ENCODE peak calls at places on chromosome 7, in four cellular contexts. A is cardiac muscle cell, R is Calu3, C is lung. K is an unnamed sample.

GRCh38 chr7:140007051-140007690 is 55.6 kb downstream of the PARP12 start:
- DNase-seq in A (no peak), R (no peak), C (no peak), K (no peak)

GRCh38 chr7:55458351-55458750 is 93.2 kb downstream of the LANCL2 start:
- DNase-seq in C (no peak), A (no peak), R (no peak), K (no peak)

GRCh38 chr7:31776616-31777015 is 89.6 kb downstream of the PPP1R17 start:
- DNase-seq in C (no peak), A (no peak), R (no peak), K (no peak)

GRCh38 chr7:153407291-153408046 is 644.7 kb upstream of the DPP6 start:
- DNase-seq in C (no peak), A (no peak), R (no peak), K (no peak)

GRCh38 chr7:123343611-123344010 is 143.8 kb upstream of the SLC13A1 start:
- DNase-seq in R (no peak), A (no peak), C (no peak), K (no peak)

GRCh38 chr7:12674053-12674452 is 13.4 kb upstream of the ARL4A start:
- DNase-seq in R (no peak), A (no peak), C (no peak), K (no peak)

GRCh38 chr7:73626814-73627213 is 2.5 kb upstream of the MLXIPL start:
- DNase-seq in R (no peak), A (no peak), C (no peak), K (no peak)

GRCh38 chr7:105639677-105640493 is 58.6 kb upstream of the EFCAB10 start:
- DNase-seq in R (no peak), A (peak), C (no peak), K (no peak)

GRCh38 chr7:120216947-120217346 is 56.0 kb upstream of the KCND2 start:
- DNase-seq in C (no peak), R (no peak), A (no peak), K (no peak)

GRCh38 chr7:146090023-146090645 is 26.5 kb upstream of the CNTNAP2 start:
- DNase-seq in C (no peak), R (peak), A (peak), K (peak)

GRCh38 chr7:12638851-12639467 is 48.5 kb upstream of the ARL4A start:
- DNase-seq in C (no peak), R (no peak), A (peak), K (peak)

GRCh38 chr7:112080974-112081373 is 125.2 kb downstream of the DOCK4 start:
- DNase-seq in R (no peak), C (peak), A (no peak), K (no peak)

GRCh38 chr7:129993275-129993674 is 40.5 kb upstream of the UBE2H start:
- DNase-seq in A (no peak), R (no peak), C (no peak), K (no peak)

GRCh38 chr7:4230352-4230751 is 451.7 kb upstream of the FOXK1 start:
- DNase-seq in C (no peak), R (no peak), A (no peak), K (no peak)

GRCh38 chr7:4221043-4221442 is 461.1 kb upstream of the FOXK1 start:
- DNase-seq in R (no peak), A (no peak), C (no peak), K (no peak)

GRCh38 chr7:4227105-4228010 is 454.7 kb upstream of the FOXK1 start:
- DNase-seq in A (no peak), C (no peak), R (no peak), K (no peak)

GRCh38 chr7:4225352-4225751 is 456.7 kb upstream of the FOXK1 start:
- DNase-seq in A (no peak), C (peak), R (no peak), K (no peak)

GRCh38 chr7:4226166-4226857 is 455.8 kb upstream of the FOXK1 start:
- DNase-seq in A (no peak), C (no peak), R (no peak), K (no peak)
- TF ChIP-seq CTCF in A (no peak), C (no peak), R (no peak), K (no peak)

DNA sequence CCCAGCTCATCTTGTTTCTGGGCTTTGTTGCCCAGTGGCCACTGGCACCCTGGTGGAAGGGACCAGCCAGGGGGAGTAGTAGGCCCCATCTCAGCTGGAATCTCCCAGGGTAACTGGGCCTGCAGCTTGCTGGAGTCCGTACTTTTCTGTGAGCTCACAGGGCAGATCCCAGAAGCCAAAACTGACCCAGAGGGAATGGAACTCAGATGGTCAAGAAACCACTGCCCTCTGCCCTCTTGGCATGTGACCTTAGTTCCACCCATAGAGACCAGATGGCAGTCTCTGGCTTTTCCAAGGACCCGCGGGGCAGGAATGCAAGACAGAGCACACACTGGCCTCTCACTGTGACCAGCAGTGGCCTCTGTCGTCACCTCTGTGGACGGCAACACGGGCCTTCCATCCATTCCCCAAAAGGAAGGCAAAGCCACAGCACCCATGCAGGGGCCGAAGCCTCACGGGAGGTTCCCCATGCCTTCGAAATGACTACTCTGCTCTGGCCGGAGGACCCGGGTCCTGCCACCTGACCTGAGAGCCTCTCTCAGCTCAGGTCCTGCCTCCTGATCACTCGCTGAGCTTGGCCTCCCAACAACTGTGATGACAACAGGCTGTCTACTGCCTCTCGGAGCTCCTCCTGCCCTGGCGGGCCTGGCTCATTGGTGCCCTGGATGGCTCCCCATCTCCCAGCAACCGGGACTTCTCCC is 30.0 kb downstream of the MYL10 start:
- DNase-seq in R (no peak), C (no peak), A (peak), K (no peak)
- TF ChIP-seq CTCF in R (no peak), C (no peak), A (no peak), K (no peak)

GRCh38 chr7:104272767-104273384 is 55.5 kb upstream of the LHFPL3 start:
- DNase-seq in A (peak), R (peak), C (no peak), K (peak)
- TF ChIP-seq CTCF in A (peak), R (peak), C (no peak), K (no peak)

GRCh38 chr7:2452074-2452507 is 24.1 kb downstream of the GRIFIN start:
- DNase-seq in R (peak), C (no peak), A (no peak), K (peak)
- TF ChIP-seq CTCF in R (no peak), C (no peak), A (no peak), K (no peak)

GRCh38 chr7:23013715-23014649 is at the start of gene HYCC1:
- DNase-seq in C (peak), R (peak), A (peak), K (peak)
- TF ChIP-seq CTCF in C (peak), R (peak), A (peak), K (peak)

DNA sequence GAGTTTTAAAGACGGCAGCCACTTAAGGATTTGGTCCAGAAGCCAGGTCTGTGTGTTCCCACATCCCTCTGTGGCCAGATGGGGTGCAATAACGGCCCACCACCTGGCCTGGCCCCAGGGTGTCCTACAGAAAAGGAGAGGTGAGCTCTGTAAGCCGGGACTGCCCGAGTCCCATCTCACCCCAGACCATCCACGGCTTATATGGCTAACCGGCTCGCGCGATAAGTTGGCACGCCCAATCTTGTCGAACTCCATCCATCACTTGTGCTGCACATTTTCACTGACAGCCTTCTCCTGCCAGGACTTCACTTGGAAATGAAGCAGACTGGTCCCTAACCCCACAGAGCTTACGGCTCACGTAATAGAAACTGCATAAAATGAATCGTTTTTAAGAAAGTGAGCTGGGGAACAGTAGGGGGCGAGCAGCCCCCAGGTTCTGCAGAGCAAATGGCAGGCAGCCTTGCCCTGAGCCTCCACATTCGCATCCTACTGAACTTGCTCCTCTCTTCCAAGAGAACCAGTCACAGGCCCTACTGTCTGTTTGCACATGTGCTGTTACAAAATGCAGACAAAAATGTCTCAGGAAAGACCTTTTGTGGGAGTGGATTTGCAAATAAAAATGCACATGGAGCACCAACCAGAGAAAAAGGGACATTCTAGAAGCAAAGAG is 98.2 kb downstream of the TNS3 start:
- DNase-seq in R (no peak), C (no peak), A (no peak), K (no peak)
- TF ChIP-seq CTCF in R (peak), C (no peak), A (peak), K (no peak)

DNA sequence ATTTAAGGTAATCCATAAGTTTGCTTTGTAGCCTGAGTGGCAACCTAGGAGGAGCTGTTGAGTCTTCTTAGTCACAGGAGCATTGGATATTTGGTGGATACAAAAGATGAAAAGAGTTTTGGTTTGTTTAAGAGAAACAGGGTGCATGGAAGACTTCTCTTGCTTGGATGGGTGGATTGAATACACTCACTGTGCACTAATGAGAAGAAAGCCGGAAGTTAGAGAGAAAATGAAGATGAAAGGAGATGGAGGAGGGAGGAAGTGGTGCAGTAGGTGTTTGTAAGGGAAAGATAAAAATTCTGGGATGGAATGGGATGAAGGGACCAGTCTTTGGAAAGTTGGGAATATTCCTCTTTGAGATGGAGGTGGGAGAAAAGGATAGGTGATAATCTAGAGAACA is 7.7 kb downstream of the MDFIC start:
- DNase-seq in A (no peak), C (no peak), R (no peak), K (no peak)
- TF ChIP-seq CTCF in A (peak), C (no peak), R (no peak), K (no peak)

GRCh38 chr7:119197872-119198527 is 973.5 kb downstream of the ANKRD7 start:
- DNase-seq in R (peak), A (peak), C (no peak), K (peak)
- TF ChIP-seq CTCF in R (peak), A (peak), C (no peak), K (peak)